ENCODE peak calls at places on chromosomes 7 and 10, in seven cellular contexts. F, P, I, O, A, X and N are unnamed samples.

GRCh38 chr10:8725343-8725742 is 670.9 kb downstream of the GATA3 start:
- DNase-seq in P (no peak), X (no peak), A (no peak), F (no peak), I (no peak), O (no peak), N (no peak)

GRCh38 chr7:2812831-2813230 is 31.3 kb downstream of the GNA12 start:
- DNase-seq in P (no peak), O (no peak), X (peak), A (no peak), I (no peak), F (no peak), N (no peak)

GRCh38 chr7:102331536-102332275 is 24.5 kb downstream of the SPDYE6 start:
- DNase-seq in F (no peak), X (no peak), A (no peak), I (no peak), P (no peak), O (no peak), N (no peak)

GRCh38 chr10:72563327-72563932 is 62.4 kb downstream of the MICU1 start:
- DNase-seq in P (peak), X (no peak), A (no peak), F (no peak), I (no peak), O (peak), N (no peak)

GRCh38 chr7:50266893-50267386 is 37.6 kb upstream of the IKZF1 start:
- DNase-seq in I (peak), P (no peak), A (peak), F (no peak), X (no peak), O (peak), N (no peak)

GRCh38 chr7:101728128-101728527 is 89.3 kb upstream of the CUX1 start:
- DNase-seq in A (no peak), P (no peak), F (no peak), O (no peak), I (no peak), X (no peak), N (no peak)

GRCh38 chr7:35565927-35566326 is 129.0 kb downstream of the HERPUD2 start:
- DNase-seq in P (peak), O (no peak), F (no peak), A (no peak), I (no peak), X (peak), N (peak)

GRCh38 chr10:16777473-16778370 is 39.5 kb downstream of the RSU1 start:
- DNase-seq in F (no peak), O (peak), P (peak), X (peak), I (peak), A (no peak), N (peak)

GRCh38 chr10:18312385-18313145 is 172.3 kb downstream of the CACNB2 start:
- DNase-seq in X (peak), A (no peak), F (no peak), P (peak), O (peak), I (peak), N (no peak)

GRCh38 chr7:72028267-72028666 is 383.9 kb downstream of the CALN1 start:
- DNase-seq in X (no peak), A (no peak), I (no peak), O (no peak), P (no peak), F (no peak), N (no peak)

GRCh38 chr7:94530114-94530513 is 20.5 kb downstream of the CASD1 start:
- DNase-seq in X (no peak), I (no peak), O (no peak), P (no peak), F (no peak), A (no peak), N (no peak)

GRCh38 chr10:26486985-26487850 is 49.1 kb downstream of the APBB1IP start:
- DNase-seq in I (peak), O (peak), P (peak), A (no peak), X (peak), F (no peak), N (peak)

GRCh38 chr10:96842896-96843723 is 11.0 kb downstream of the LCOR start:
- DNase-seq in A (no peak), I (no peak), X (no peak), F (no peak), P (no peak), O (no peak), N (no peak)

GRCh38 chr7:76281006-76281705 is 21.3 kb upstream of the HSPB1 start:
- DNase-seq in F (peak), A (no peak), P (no peak), O (peak), I (no peak), X (no peak), N (no peak)

GRCh38 chr7:50449881-50450690 is at the start of gene FIGNL1:
- DNase-seq in F (peak), P (peak), O (peak), X (peak), A (peak), I (peak), N (peak)

GRCh38 chr10:61935085-61935484 is 33.6 kb downstream of the ARID5B start:
- DNase-seq in I (no peak), A (no peak), O (no peak), P (no peak), F (no peak), X (no peak), N (no peak)

GRCh38 chr7:45026984-45027773 is 27.2 kb downstream of the CCM2 start:
- DNase-seq in O (peak), I (no peak), P (peak), A (no peak), X (peak), F (no peak), N (no peak)

GRCh38 chr10:89114846-89115625 is 92.1 kb downstream of the CH25H start:
- DNase-seq in A (no peak), F (no peak), P (no peak), X (peak), O (no peak), I (no peak), N (no peak)

GRCh38 chr10:115948415-115948814 is 324.6 kb downstream of the GFRA1 start:
- DNase-seq in P (no peak), X (peak), A (no peak), F (no peak), I (no peak), O (no peak), N (no peak)

GRCh38 chr7:68691261-68692216 is 906.7 kb upstream of the AUTS2 start:
- DNase-seq in X (no peak), P (no peak), I (no peak), A (no peak), F (no peak), O (no peak), N (no peak)

GRCh38 chr7:139791316-139791715 is 13.5 kb upstream of the HIPK2 start:
- DNase-seq in O (no peak), X (no peak), F (no peak), P (no peak), I (no peak), A (no peak), N (no peak)

GRCh38 chr7:93115796-93116195 is 2.0 kb downstream of the SAMD9 start:
- DNase-seq in P (peak), I (no peak), F (no peak), X (peak), A (no peak), O (no peak), N (peak)

GRCh38 chr10:2968401-2968800 is 98.9 kb upstream of the PFKP start:
- DNase-seq in P (no peak), F (no peak), A (no peak), X (peak), O (no peak), I (no peak), N (no peak)

GRCh38 chr7:80935971-80936370 is 17.1 kb upstream of the SEMA3C start:
- DNase-seq in O (no peak), F (no peak), X (no peak), I (no peak), P (no peak), A (no peak), N (no peak)

GRCh38 chr7:159154243-159154642 is 9.6 kb upstream of the VIPR2 start:
- DNase-seq in O (no peak), I (no peak), F (no peak), X (no peak), A (no peak), P (no peak), N (no peak)

GRCh38 chr7:135672560-135673359 is 10.4 kb downstream of the STMP1 start:
- DNase-seq in O (peak), A (no peak), P (peak), X (peak), I (peak), F (no peak), N (peak)

GRCh38 chr7:83410989-83411591 is 237.8 kb downstream of the SEMA3E start:
- DNase-seq in P (peak), F (no peak), A (no peak), I (peak), X (peak), O (peak), N (peak)

GRCh38 chr10:92079003-92079402 is 155.4 kb downstream of the BTAF1 start:
- DNase-seq in A (no peak), P (peak), X (no peak), F (no peak), I (no peak), O (no peak), N (no peak)

GRCh38 chr7:98840096-98840495 is 29.7 kb downstream of the TMEM130 start:
- DNase-seq in I (no peak), F (no peak), O (no peak), X (no peak), P (no peak), A (no peak), N (no peak)

GRCh38 chr7:25949672-25950487 is 202.1 kb upstream of the NFE2L3 start:
- DNase-seq in O (peak), A (no peak), I (peak), F (peak), X (no peak), P (no peak), N (no peak)

GRCh38 chr10:58360412-58361004 is 24.7 kb upstream of the TFAM start:
- DNase-seq in F (no peak), P (peak), O (no peak), A (no peak), X (peak), I (no peak), N (no peak)

GRCh38 chr7:132430863-132431822 is 145.1 kb downstream of the PLXNA4 start:
- DNase-seq in I (peak), A (no peak), O (no peak), X (peak), F (no peak), P (peak), N (peak)

GRCh38 chr7:130996841-130997231 is 262.8 kb upstream of the KLF14 start:
- DNase-seq in X (peak), O (no peak), F (no peak), A (no peak), P (peak), I (peak), N (peak)

GRCh38 chr10:30529373-30529998 is 95.5 kb downstream of the MAP3K8 start:
- DNase-seq in X (no peak), O (peak), F (no peak), P (no peak), I (peak), A (peak), N (no peak)

GRCh38 chr7:121449304-121449703 is 53.2 kb upstream of the FAM3C start:
- DNase-seq in F (no peak), X (no peak), A (no peak), O (no peak), P (no peak), I (peak), N (no peak)

GRCh38 chr7:47518827-47519226 is 63.1 kb downstream of the TNS3 start:
- DNase-seq in X (peak), I (peak), O (no peak), P (no peak), F (peak), A (no peak), N (no peak)
- TF ChIP-seq CTCF in X (no peak), I (no peak), O (no peak), P (no peak), F (no peak), A (no peak), N (no peak)

GRCh38 chr7:151058766-151059361 is 525 bp upstream of the SLC4A2 start:
- DNase-seq in I (no peak), F (no peak), P (peak), O (peak), X (no peak), A (no peak), N (no peak)

GRCh38 chr7:151057038-151057736 is 510 bp downstream of the CDK5 start:
- DNase-seq in A (no peak), I (peak), X (no peak), O (no peak), P (no peak), F (no peak), N (no peak)

GRCh38 chr7:151057989-151058765 is 480 bp upstream of the CDK5 start:
- DNase-seq in P (peak), I (peak), A (peak), F (peak), X (peak), O (peak), N (peak)

GRCh38 chr7:151057737-151057988 is at the start of gene CDK5:
- DNase-seq in X (no peak), I (no peak), P (no peak), O (no peak), F (no peak), A (no peak), N (no peak)

DNA sequence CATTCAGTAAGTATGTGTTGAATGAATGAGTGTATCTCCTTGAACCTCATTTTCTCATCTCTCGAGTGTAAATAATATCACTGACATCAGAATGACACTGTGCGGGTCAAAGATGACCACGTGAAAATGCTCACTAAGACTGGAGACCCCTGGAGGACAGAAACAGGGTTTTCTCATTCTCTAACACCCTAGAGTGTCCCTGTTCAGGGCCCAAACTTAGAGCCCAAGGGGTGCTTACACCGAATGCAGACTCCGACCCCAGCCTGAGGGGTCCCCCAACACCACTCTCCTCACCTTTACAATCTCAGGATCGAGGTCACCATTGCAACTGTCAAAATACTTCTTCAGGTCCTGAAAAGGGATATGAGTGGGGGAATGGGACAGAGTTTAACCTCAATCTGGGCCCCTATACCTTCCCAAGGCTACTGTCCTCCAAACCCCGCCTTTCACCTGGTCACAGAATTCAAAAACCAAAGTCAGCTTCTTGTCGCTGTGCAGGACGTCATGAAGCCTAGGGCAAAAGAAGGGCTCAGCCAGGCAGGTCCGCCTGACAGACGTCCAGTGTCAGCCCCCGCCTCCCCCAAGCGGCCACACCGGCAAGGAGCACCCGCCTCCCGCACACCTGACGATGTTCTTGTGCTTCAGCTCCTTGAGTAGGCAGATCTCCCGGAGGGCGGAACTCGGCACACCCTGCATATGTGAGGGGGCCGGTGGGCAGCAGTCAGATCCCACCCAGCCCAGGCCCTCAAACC is 1.2 kb downstream of the CDK5 start:
- DNase-seq in F (no peak), O (no peak), I (no peak), A (no peak), X (no peak), P (peak), N (no peak)
- TF ChIP-seq CTCF in F (no peak), O (no peak), I (no peak), A (no peak), X (no peak), P (no peak), N (no peak)

GRCh38 chr10:6920072-6921019 is 340.3 kb upstream of the PRKCQ start:
- DNase-seq in O (peak), X (peak), I (peak), F (peak), A (peak), P (peak), N (peak)
- TF ChIP-seq CTCF in O (peak), X (peak), I (peak), F (peak), A (peak), P (peak), N (peak)

GRCh38 chr10:131706476-131706875 is 194.3 kb upstream of the PPP2R2D start:
- DNase-seq in I (no peak), A (no peak), F (no peak), O (no peak), P (no peak), X (no peak), N (no peak)

GRCh38 chr10:131706952-131707351 is 193.9 kb upstream of the PPP2R2D start:
- DNase-seq in F (no peak), P (no peak), A (no peak), I (no peak), O (no peak), X (no peak), N (no peak)

GRCh38 chr10:131708225-131708624 is 192.6 kb upstream of the PPP2R2D start:
- DNase-seq in P (no peak), A (no peak), O (no peak), F (peak), X (no peak), I (no peak), N (no peak)

DNA sequence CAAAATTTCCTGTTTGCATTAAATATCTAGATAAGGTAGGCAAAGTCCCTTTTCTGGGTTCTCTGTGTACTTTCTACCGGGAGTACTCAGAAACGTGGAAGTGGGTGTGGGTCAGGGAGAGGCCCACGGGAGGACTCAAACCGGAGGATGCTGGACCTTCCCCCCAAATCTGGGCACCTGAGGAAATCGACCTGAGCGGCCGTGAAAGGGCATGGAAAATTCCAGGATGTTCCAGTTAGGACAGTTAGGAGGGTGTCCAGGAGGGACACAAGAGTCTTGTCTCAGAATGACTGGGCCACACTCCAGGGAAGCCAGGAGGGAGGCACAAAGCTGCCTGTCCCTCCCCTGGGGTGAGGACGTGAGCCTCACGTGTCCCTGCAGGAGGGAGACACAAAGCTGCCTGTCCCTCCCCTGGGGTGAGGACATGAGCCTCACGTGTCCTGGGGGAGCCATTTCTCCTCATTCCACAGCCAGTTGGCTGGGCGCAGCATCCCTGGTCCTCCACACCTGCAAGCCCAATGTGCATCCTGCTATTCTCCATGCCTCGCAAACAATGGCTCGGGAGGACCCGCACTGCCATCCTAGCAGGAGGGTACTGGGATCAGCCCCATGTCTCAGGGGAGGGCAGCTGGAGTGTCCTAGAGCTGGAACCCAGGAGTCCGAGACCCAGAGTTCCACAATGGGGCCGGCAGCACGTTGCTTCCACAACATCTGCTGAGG is 190.5 kb upstream of the PPP2R2D start:
- DNase-seq in P (no peak), I (no peak), F (peak), O (no peak), X (no peak), A (no peak), N (no peak)
- TF ChIP-seq CTCF in P (no peak), I (no peak), F (no peak), O (no peak), X (no peak), A (no peak), N (no peak)

DNA sequence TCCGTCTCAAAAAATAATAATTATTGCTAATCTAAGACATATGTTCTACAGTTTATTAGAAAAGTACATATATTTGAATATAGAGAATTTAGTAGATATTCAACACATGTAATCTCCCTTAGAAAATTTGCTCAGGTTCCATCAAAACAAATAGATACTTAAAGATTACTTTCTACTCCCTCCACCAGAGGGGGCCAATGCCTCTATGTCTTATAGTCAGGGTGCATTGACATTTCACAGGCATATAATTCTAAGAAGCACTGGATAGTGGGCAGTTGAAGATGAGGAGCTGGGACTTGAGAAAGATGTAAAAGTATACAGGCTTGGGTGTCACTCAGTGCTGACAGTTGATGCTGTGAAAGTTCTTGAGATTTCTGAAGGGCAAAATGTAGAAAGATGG is 301.6 kb upstream of the HPS1 start:
- DNase-seq in I (peak), O (peak), F (no peak), X (peak), A (no peak), P (peak), N (peak)
- TF ChIP-seq CTCF in I (no peak), O (no peak), F (no peak), X (peak), A (peak), P (peak), N (peak)

DNA sequence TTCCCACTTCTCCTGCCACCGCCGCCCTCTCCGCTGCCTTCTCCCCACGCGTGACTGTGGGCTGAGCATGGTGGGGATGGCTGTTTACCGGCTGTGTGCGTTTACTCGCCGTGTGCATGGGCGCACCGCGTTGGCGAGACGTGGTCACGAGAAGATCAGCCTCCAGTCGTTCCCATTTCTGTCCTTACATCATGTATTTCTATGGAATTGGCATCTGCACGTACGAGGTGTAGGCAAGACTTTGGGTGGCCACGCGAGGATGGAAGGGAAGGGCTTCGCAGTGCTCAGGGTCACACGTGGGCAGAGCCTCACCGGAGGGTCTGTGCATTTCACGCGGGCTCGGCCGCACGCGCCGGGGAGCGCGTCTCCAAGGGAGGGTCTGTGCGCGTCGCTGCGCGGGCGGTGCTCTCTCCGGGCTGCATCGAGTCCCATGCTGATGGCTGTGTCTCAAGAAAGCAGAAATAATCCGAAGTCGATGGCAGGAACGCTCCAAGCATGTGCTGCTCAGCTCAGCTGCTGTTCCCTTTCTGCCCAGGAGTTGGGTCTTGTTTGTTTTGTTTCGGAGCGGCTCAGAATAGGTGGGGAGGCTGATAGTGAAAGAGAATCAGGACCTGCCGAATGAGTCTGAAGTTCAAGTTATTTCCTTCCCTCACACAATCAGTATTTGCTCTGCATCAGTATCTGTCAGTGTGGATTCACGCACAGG is 973 bp downstream of the CAMK1D start:
- DNase-seq in P (peak), I (peak), A (peak), X (peak), O (peak), F (peak), N (no peak)
- TF ChIP-seq CTCF in P (no peak), I (no peak), A (no peak), X (no peak), O (no peak), F (no peak), N (no peak)